ENCODE peak calls at places on chromosomes 11 and 22, in eight cellular contexts. N is GM23338, I is HepG2, D is HCT116, Z is H1, K is endothelial cell of umbilical vein, R is GM12878, A is K562. Y is an unnamed sample.

GRCh38 chr11:126498281-126498680 is 142.8 kb downstream of the ST3GAL4 start:
- DNase-seq in N (no peak), I (no peak), D (no peak), Z (no peak), K (no peak), R (no peak), A (no peak), Y (no peak)

GRCh38 chr11:69539416-69540117 is 58.1 kb downstream of the LINC01488 start:
- DNase-seq in N (no peak), I (no peak), D (no peak), Z (no peak), K (no peak), R (no peak), A (no peak), Y (no peak)

GRCh38 chr11:134519788-134520187 is 107.7 kb upstream of the B3GAT1 start:
- DNase-seq in N (no peak), I (no peak), D (no peak), Z (no peak), K (no peak), R (no peak), A (no peak), Y (no peak)

GRCh38 chr11:47207459-47207858 is 7.3 kb upstream of the DDB2 start:
- DNase-seq in N (no peak), I (no peak), D (no peak), Z (no peak), K (no peak), R (no peak), A (peak), Y (no peak)

GRCh38 chr22:29043906-29044575 is 17.6 kb downstream of the C22orf31 start:
- DNase-seq in N (no peak), I (no peak), D (no peak), Z (no peak), K (peak), R (no peak), A (no peak), Y (no peak)

GRCh38 chr11:76456571-76456970 is 11.8 kb downstream of the EMSY start:
- DNase-seq in N (peak), I (no peak), D (no peak), Z (no peak), K (no peak), R (no peak), A (no peak), Y (no peak)

GRCh38 chr22:45537734-45538181 is 35.1 kb downstream of the FBLN1 start:
- DNase-seq in N (no peak), I (no peak), D (no peak), Z (no peak), K (no peak), R (no peak), A (no peak), Y (peak)

GRCh38 chr22:41380993-41381328 is 781 bp upstream of the TEF start:
- DNase-seq in N (no peak), I (peak), D (peak), Z (no peak), K (peak), R (no peak), A (no peak), Y (no peak)

GRCh38 chr11:13233173-13233572 is 44.4 kb upstream of the BMAL1 start:
- DNase-seq in N (no peak), I (no peak), D (no peak), Z (no peak), K (no peak), R (no peak), A (no peak), Y (no peak)

GRCh38 chr22:27125539-27125938 is 468.2 kb downstream of the MIAT start:
- DNase-seq in N (no peak), I (no peak), D (no peak), Z (no peak), K (no peak), R (no peak), A (no peak), Y (no peak)

GRCh38 chr11:78567209-78567608 is 7.5 kb downstream of the NARS2 start:
- DNase-seq in N (no peak), I (no peak), D (no peak), Z (no peak), K (peak), R (no peak), A (no peak), Y (no peak)

GRCh38 chr11:98545544-98546175 is 475.1 kb upstream of the CNTN5 start:
- DNase-seq in N (no peak), I (no peak), D (no peak), Z (no peak), K (no peak), R (no peak), A (no peak), Y (no peak)

GRCh38 chr11:73001615-73002014 is 140.5 kb downstream of the FCHSD2 start:
- DNase-seq in N (no peak), I (no peak), D (no peak), Z (no peak), K (peak), R (no peak), A (no peak), Y (no peak)

GRCh38 chr11:131664246-131664645 is 293.8 kb downstream of the NTM start:
- DNase-seq in N (no peak), I (no peak), D (no peak), Z (no peak), K (no peak), R (no peak), A (no peak), Y (no peak)

GRCh38 chr11:67492801-67493547 is 10.1 kb downstream of the AIP start:
- DNase-seq in N (peak), I (no peak), D (no peak), Z (peak), K (no peak), R (no peak), A (peak), Y (no peak)

GRCh38 chr11:130390071-130390758 is 38.2 kb downstream of the ADAMTS8 start:
- DNase-seq in N (peak), I (peak), D (peak), Z (no peak), K (peak), R (no peak), A (no peak), Y (no peak)

GRCh38 chr11:119085523-119085878 is 820 bp downstream of the HMBS start:
- DNase-seq in N (no peak), I (no peak), D (no peak), Z (no peak), K (no peak), R (no peak), A (peak), Y (no peak)

GRCh38 chr22:46501701-46502100 is 35.7 kb downstream of the CELSR1 start:
- DNase-seq in N (no peak), I (no peak), D (no peak), Z (no peak), K (peak), R (no peak), A (no peak), Y (no peak)

GRCh38 chr11:46347637-46348311 is 511 bp downstream of the DGKZ start:
- DNase-seq in N (no peak), I (no peak), D (no peak), Z (no peak), K (no peak), R (no peak), A (peak), Y (no peak)

GRCh38 chr22:30305519-30305905 is 16.2 kb upstream of the CASTOR1 start:
- DNase-seq in N (no peak), I (no peak), D (no peak), Z (no peak), K (peak), R (peak), A (no peak), Y (no peak)

GRCh38 chr11:111419641-111420327 is 40.7 kb upstream of the POU2AF1 start:
- DNase-seq in N (no peak), I (no peak), D (no peak), Z (no peak), K (no peak), R (no peak), A (no peak), Y (no peak)

GRCh38 chr11:104943561-104943960 is 24.8 kb downstream of the CASP4 start:
- DNase-seq in N (no peak), I (peak), D (no peak), Z (no peak), K (no peak), R (no peak), A (no peak), Y (no peak)

GRCh38 chr11:72685560-72686480 is 11.6 kb upstream of the PDE2A start:
- DNase-seq in N (no peak), I (no peak), D (no peak), Z (no peak), K (no peak), R (no peak), A (no peak), Y (no peak)

GRCh38 chr11:20443596-20443995 is 56.1 kb downstream of the PRMT3 start:
- DNase-seq in N (peak), I (peak), D (peak), Z (no peak), K (peak), R (no peak), A (no peak), Y (no peak)

GRCh38 chr22:39997939-39998726 is 3.4 kb downstream of the FAM83F start:
- DNase-seq in N (peak), I (no peak), D (no peak), Z (peak), K (peak), R (no peak), A (no peak), Y (no peak)

GRCh38 chr11:104067534-104067933 is 31.1 kb downstream of the DDI1 start:
- DNase-seq in N (no peak), I (no peak), D (no peak), Z (no peak), K (no peak), R (no peak), A (no peak), Y (no peak)

GRCh38 chr22:17980638-17981051 is 43.7 kb downstream of the MICAL3 start:
- DNase-seq in N (no peak), I (no peak), D (no peak), Z (no peak), K (peak), R (no peak), A (peak), Y (no peak)

GRCh38 chr22:21652010-21652546 is 10.0 kb downstream of the SDF2L1 start:
- DNase-seq in N (peak), I (peak), D (peak), Z (peak), K (peak), R (peak), A (peak), Y (no peak)

GRCh38 chr11:103585401-103585800 is 451.0 kb upstream of the DDI1 start:
- DNase-seq in N (no peak), I (no peak), D (no peak), Z (no peak), K (no peak), R (no peak), A (no peak), Y (no peak)

GRCh38 chr22:47352920-47353700 is 590.7 kb downstream of the TBC1D22A start:
- DNase-seq in N (no peak), I (no peak), D (no peak), Z (no peak), K (no peak), R (no peak), A (no peak), Y (no peak)

GRCh38 chr11:32374261-32374711 is 61.1 kb downstream of the WT1 start:
- DNase-seq in N (peak), I (peak), D (peak), Z (peak), K (peak), R (peak), A (peak), Y (no peak)

GRCh38 chr11:119615879-119616190 is 113.2 kb downstream of the NECTIN1 start:
- DNase-seq in N (no peak), I (no peak), D (no peak), Z (no peak), K (no peak), R (no peak), A (no peak), Y (no peak)

GRCh38 chr11:94513091-94513490 is 830 bp downstream of the C11orf97 start:
- DNase-seq in N (no peak), I (peak), D (no peak), Z (no peak), K (no peak), R (no peak), A (no peak), Y (no peak)

GRCh38 chr11:131025020-131025419 is 108.7 kb upstream of the SNX19 start:
- DNase-seq in N (peak), I (peak), D (no peak), Z (no peak), K (no peak), R (no peak), A (no peak), Y (no peak)

GRCh38 chr11:2761131-2762030 is 61.6 kb upstream of the KCNQ1OT1 start:
- DNase-seq in N (no peak), I (no peak), D (no peak), Z (peak), K (no peak), R (no peak), A (no peak), Y (no peak)

GRCh38 chr11:33892906-33893594 is 1.2 kb upstream of the LMO2 start:
- DNase-seq in N (no peak), I (no peak), D (no peak), Z (no peak), K (no peak), R (no peak), A (peak), Y (no peak)

GRCh38 chr11:33894402-33894754 is 2.5 kb upstream of the LMO2 start:
- DNase-seq in N (no peak), I (no peak), D (no peak), Z (no peak), K (no peak), R (peak), A (no peak), Y (no peak)

GRCh38 chr11:33895752-33896137 is 3.9 kb upstream of the LMO2 start:
- DNase-seq in N (no peak), I (no peak), D (no peak), Z (no peak), K (no peak), R (no peak), A (no peak), Y (no peak)

GRCh38 chr11:33891714-33892327 is at the start of gene LMO2:
- DNase-seq in N (no peak), I (no peak), D (no peak), Z (no peak), K (no peak), R (no peak), A (peak), Y (no peak)

DNA sequence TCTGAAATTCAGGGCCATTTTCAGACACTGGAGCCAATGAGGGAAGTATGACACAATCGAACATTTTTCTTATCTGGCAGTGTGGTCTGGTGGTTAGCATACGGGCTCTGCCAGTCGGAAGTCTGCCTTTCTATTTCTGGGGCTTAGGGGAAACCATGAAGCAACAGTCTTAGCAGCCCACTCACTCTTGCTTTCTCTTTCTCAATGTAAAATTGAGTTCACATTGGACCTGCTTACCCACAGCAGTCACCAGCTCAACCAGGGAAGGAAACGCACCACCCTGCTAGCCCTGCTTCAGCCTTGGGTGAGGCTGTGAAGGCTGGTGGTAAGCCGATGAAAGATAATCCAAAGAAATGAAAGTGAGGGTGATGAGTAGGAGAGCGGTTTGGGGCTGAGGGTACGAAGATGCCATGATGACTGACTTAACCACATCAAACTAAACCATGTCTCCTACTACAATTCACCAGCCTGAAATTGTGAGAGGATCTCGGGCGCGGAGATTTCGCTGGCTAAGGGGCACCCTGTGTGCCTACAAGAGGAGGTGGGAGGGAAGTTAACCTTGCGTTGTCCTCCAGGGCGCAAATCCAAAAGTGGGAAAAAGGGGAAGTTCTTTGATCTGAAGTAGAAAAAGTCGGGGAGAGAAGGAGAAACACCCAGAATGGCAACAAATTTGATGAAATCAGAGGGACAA is 2.0 kb upstream of the LMO2 start:
- DNase-seq in N (no peak), I (no peak), D (no peak), Z (no peak), K (no peak), R (peak), A (no peak), Y (no peak)
- TF ChIP-seq POLR2AphosphoS5 in N (no peak), I (no peak), D (no peak), Z (no peak), K (no peak), R (peak), A (no peak), Y (no peak)

GRCh38 chr22:38208549-38209097 is 6.8 kb downstream of the MAFF start:
- DNase-seq in N (no peak), I (no peak), D (no peak), Z (no peak), K (no peak), R (no peak), A (no peak), Y (no peak)
- TF ChIP-seq EZH2 in N (no peak), I (no peak), D (no peak), Z (no peak), K (no peak), R (no peak), A (no peak), Y (no peak)

DNA sequence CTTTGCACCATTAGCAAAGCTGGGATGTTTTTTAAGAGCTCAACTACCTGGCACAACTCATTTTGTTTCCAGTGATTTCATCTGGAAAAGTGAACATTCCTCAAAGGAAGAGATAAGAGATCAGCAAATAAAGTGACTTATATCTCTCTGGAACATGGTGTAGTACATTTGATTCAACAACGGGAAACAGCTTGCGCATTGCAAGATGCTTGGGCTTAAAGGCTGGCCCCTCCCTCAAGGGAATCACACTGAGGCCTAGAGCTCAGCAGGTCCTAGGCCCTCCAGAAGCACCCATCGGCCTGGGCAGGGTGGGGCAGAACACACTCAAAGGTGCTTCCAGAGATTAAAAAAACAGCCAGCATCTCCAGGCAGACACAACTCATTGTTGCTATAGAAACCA is 69.0 kb upstream of the ARFGAP3 start:
- DNase-seq in N (no peak), I (no peak), D (no peak), Z (no peak), K (peak), R (no peak), A (no peak), Y (no peak)
- TF ChIP-seq POLR2AphosphoS5 in N (no peak), I (no peak), D (no peak), Z (no peak), K (no peak), R (no peak), A (no peak), Y (no peak)

GRCh38 chr11:124868322-124869274 is 3.4 kb downstream of the ROBO3 start:
- DNase-seq in N (peak), I (no peak), D (no peak), Z (no peak), K (no peak), R (no peak), A (no peak), Y (no peak)

GRCh38 chr11:124870430-124870829 is 5.2 kb downstream of the ROBO3 start:
- DNase-seq in N (no peak), I (no peak), D (no peak), Z (no peak), K (no peak), R (no peak), A (no peak), Y (no peak)

GRCh38 chr11:124867700-124868099 is 2.5 kb downstream of the ROBO3 start:
- DNase-seq in N (peak), I (peak), D (peak), Z (no peak), K (peak), R (no peak), A (peak), Y (no peak)

GRCh38 chr11:124869331-124869730 is 4.1 kb downstream of the ROBO3 start:
- DNase-seq in N (no peak), I (no peak), D (no peak), Z (no peak), K (no peak), R (no peak), A (no peak), Y (no peak)

DNA sequence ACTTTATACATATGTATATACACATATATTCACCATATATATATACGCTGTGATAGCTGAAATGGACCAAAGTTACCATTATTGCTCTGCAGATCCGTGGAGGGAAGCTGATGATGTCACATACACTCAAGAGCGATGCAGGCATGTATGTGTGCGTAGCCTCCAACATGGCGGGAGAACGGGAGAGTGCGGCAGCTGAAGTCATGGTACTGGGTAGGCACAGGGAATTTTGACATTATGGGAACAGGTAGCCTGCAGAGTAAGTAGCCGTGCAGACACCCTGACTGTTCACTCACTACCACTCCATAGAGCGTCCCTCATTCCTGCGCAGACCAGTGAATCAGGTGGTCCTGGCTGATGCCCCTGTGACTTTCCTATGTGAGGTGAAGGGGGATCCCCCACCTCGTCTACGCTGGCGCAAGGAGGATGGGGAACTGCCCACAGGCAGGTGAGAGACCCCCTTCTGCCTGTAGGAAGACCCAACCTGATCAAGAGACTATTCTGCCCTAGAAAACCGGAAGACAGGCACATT is 4.7 kb downstream of the ROBO3 start:
- DNase-seq in N (no peak), I (no peak), D (no peak), Z (no peak), K (no peak), R (no peak), A (no peak), Y (no peak)
- TF ChIP-seq EZH2 in N (peak), I (no peak), D (no peak), Z (no peak), K (no peak), R (no peak), A (no peak), Y (no peak)

GRCh38 chr11:74412733-74413359 is 14.6 kb upstream of the PGM2L1 start:
- DNase-seq in N (no peak), I (no peak), D (no peak), Z (no peak), K (no peak), R (no peak), A (no peak), Y (no peak)
- TF ChIP-seq POLR2AphosphoS5 in N (no peak), I (no peak), D (no peak), Z (no peak), K (no peak), R (no peak), A (no peak), Y (no peak)

GRCh38 chr11:17012712-17013547 is 1.3 kb downstream of the PLEKHA7 start:
- DNase-seq in N (peak), I (peak), D (peak), Z (no peak), K (peak), R (no peak), A (no peak), Y (no peak)

GRCh38 chr11:17015639-17016125 is 1.5 kb upstream of the PLEKHA7 start:
- DNase-seq in N (no peak), I (no peak), D (no peak), Z (no peak), K (no peak), R (no peak), A (no peak), Y (no peak)

GRCh38 chr11:17013548-17014320 is 480 bp downstream of the PLEKHA7 start:
- DNase-seq in N (peak), I (peak), D (no peak), Z (peak), K (no peak), R (no peak), A (no peak), Y (no peak)

GRCh38 chr11:17014321-17014773 is at the start of gene PLEKHA7:
- DNase-seq in N (peak), I (peak), D (no peak), Z (no peak), K (no peak), R (no peak), A (peak), Y (no peak)

GRCh38 chr11:17014774-17015638 is 792 bp upstream of the PLEKHA7 start:
- DNase-seq in N (peak), I (peak), D (peak), Z (peak), K (peak), R (no peak), A (peak), Y (no peak)
- TF ChIP-seq EZH2 in N (peak), I (no peak), D (no peak), Z (no peak), K (no peak), R (peak), A (peak), Y (no peak)